ENCODE peak calls at places on chromosome 19, in nine cellular contexts. B is cerebellar cortex, M is AG10803, O is mucosa of descending colon, E is myocyte, K is MV-4-11, V is EH, I is left kidney, L is NCI-H82. U is an unnamed sample.

GRCh38 chr19:9934132-9934950 is 2.0 kb downstream of the OLFM2 start:
- DNase-seq in L (peak), V (peak), I (peak), E (peak), B (peak), K (peak), O (peak), M (peak), U (peak)

GRCh38 chr19:12847159-12848139 is 9.1 kb downstream of the MAST1 start:
- DNase-seq in V (peak), B (peak), E (peak), M (peak), K (peak), I (peak), L (peak), O (peak), U (peak)

GRCh38 chr19:485583-486236 is 10.6 kb upstream of the MADCAM1 start:
- DNase-seq in L (peak), K (no peak), O (peak), I (peak), V (peak), B (no peak), M (peak), E (peak), U (peak)

GRCh38 chr19:27858981-27859581 is 1353.9 kb downstream of the UQCRFS1 start:
- DNase-seq in L (peak), O (no peak), E (no peak), M (no peak), V (no peak), B (no peak), K (no peak), I (no peak), U (no peak)

GRCh38 chr19:46678110-46678732 is 17.2 kb upstream of the DACT3 start:
- DNase-seq in E (no peak), L (peak), O (peak), B (peak), I (peak), V (peak), K (no peak), M (no peak), U (no peak)

GRCh38 chr19:3661284-3662238 is 35.0 kb upstream of the CACTIN start:
- DNase-seq in E (no peak), V (no peak), I (no peak), O (no peak), B (no peak), L (no peak), M (no peak), K (no peak), U (no peak)

GRCh38 chr19:43779147-43779819 is 1.5 kb downstream of the KCNN4 start:
- DNase-seq in E (no peak), B (no peak), I (no peak), K (no peak), M (no peak), V (no peak), O (peak), L (no peak), U (no peak)

GRCh38 chr19:55482967-55483671 is 1.9 kb upstream of the NAT14 start:
- DNase-seq in I (no peak), K (no peak), O (peak), B (no peak), E (no peak), M (no peak), V (no peak), L (no peak), U (no peak)

GRCh38 chr19:20661150-20661819 is at the start of gene ZNF626:
- DNase-seq in M (peak), K (peak), L (peak), V (peak), O (peak), E (peak), I (peak), B (peak), U (peak)

GRCh38 chr19:1251233-1251502 is 2.8 kb downstream of the MIDN start:
- DNase-seq in O (no peak), M (peak), V (peak), L (peak), E (peak), I (peak), K (no peak), B (peak), U (no peak)

GRCh38 chr19:6087074-6087506 is 23.2 kb downstream of the RFX2 start:
- DNase-seq in E (peak), M (no peak), I (peak), V (no peak), B (no peak), O (no peak), L (peak), K (peak), U (no peak)

GRCh38 chr19:18456974-18457373 is 19.0 kb upstream of the ISYNA1 start:
- DNase-seq in E (no peak), M (no peak), I (no peak), L (no peak), O (peak), B (peak), K (no peak), V (no peak), U (no peak)

GRCh38 chr19:52370341-52370710 is 603 bp downstream of the ZNF880 start:
- DNase-seq in E (no peak), V (no peak), K (no peak), B (no peak), L (no peak), M (no peak), I (no peak), O (no peak), U (no peak)

GRCh38 chr19:14474827-14475226 is 327 bp downstream of the PTGER1 start:
- DNase-seq in O (no peak), L (no peak), V (no peak), K (no peak), M (no peak), E (no peak), B (no peak), I (peak), U (no peak)

GRCh38 chr19:13103961-13104847 is 1.5 kb upstream of the LYL1 start:
- DNase-seq in L (peak), V (no peak), M (no peak), E (no peak), B (peak), I (no peak), K (peak), O (peak), U (no peak)

GRCh38 chr19:1112254-1113208 is 8.7 kb downstream of the GPX4 start:
- DNase-seq in M (no peak), B (no peak), K (no peak), O (peak), L (no peak), I (peak), E (no peak), V (no peak), U (no peak)

GRCh38 chr19:18718015-18718526 is 34.6 kb downstream of the CRTC1 start:
- DNase-seq in E (no peak), V (no peak), O (no peak), B (no peak), I (no peak), L (no peak), K (peak), M (no peak), U (no peak)

GRCh38 chr19:2315818-2316353 is 7.9 kb upstream of the LINGO3 start:
- DNase-seq in E (peak), M (peak), K (peak), I (peak), B (peak), V (peak), O (peak), L (peak), U (no peak)

GRCh38 chr19:34481861-34482379 is 362 bp downstream of the WTIP start:
- DNase-seq in I (no peak), L (no peak), K (no peak), M (no peak), V (peak), O (no peak), B (no peak), E (no peak), U (no peak)

GRCh38 chr19:45497791-45498190 is 452 bp upstream of the PPM1N start:
- DNase-seq in M (no peak), I (peak), E (no peak), V (no peak), K (no peak), B (no peak), L (peak), O (peak), U (no peak)

GRCh38 chr19:56504581-56504980 is 3.1 kb upstream of the ZNF471 start:
- DNase-seq in V (peak), O (no peak), M (no peak), K (no peak), L (no peak), B (no peak), E (no peak), I (no peak), U (no peak)

GRCh38 chr19:2166741-2167738 is 3.3 kb downstream of the DOT1L start:
- DNase-seq in L (no peak), O (peak), I (no peak), B (peak), M (peak), V (peak), K (peak), E (peak), U (no peak)

GRCh38 chr19:50501568-50502475 is 9.2 kb downstream of the JOSD2 start:
- DNase-seq in B (no peak), E (peak), M (no peak), O (peak), V (no peak), K (no peak), L (no peak), I (no peak), U (no peak)

GRCh38 chr19:4472174-4472974 is at the start of gene HDGFL2:
- DNase-seq in K (no peak), B (no peak), V (no peak), I (no peak), L (no peak), M (no peak), O (peak), E (no peak), U (no peak)

GRCh38 chr19:8698433-8699063 is at the start of gene ACTL9:
- DNase-seq in K (no peak), B (no peak), V (no peak), E (no peak), O (peak), L (no peak), M (no peak), I (no peak), U (no peak)

GRCh38 chr19:49189259-49189658 is 31.7 kb downstream of the TRPM4 start:
- DNase-seq in I (no peak), O (no peak), E (no peak), M (no peak), K (no peak), B (no peak), L (no peak), V (no peak), U (no peak)

GRCh38 chr19:1914826-1915341 is 9.7 kb downstream of the ADAT3 start:
- DNase-seq in O (no peak), L (no peak), B (peak), I (no peak), M (no peak), V (no peak), K (no peak), E (no peak), U (no peak)

GRCh38 chr19:49335071-49335783 is at the start of gene CD37:
- DNase-seq in B (no peak), K (peak), I (no peak), E (no peak), M (no peak), O (no peak), V (no peak), L (no peak), U (no peak)

GRCh38 chr19:29941828-29942403 is at the start of gene URI1:
- DNase-seq in K (peak), L (peak), O (peak), V (peak), I (peak), E (peak), M (peak), B (peak), U (peak)

GRCh38 chr19:8510589-8511115 is 3.3 kb downstream of the ZNF414 start:
- DNase-seq in V (no peak), K (no peak), O (no peak), B (no peak), L (no peak), I (no peak), E (no peak), M (no peak), U (no peak)

GRCh38 chr19:45173816-45174215 is 4.2 kb downstream of the TRAPPC6A start:
- DNase-seq in E (peak), B (no peak), M (peak), I (peak), V (peak), K (peak), O (no peak), L (no peak), U (no peak)

GRCh38 chr19:14494910-14495677 is 833 bp downstream of the GIPC1 start:
- DNase-seq in I (no peak), B (no peak), K (no peak), L (no peak), V (peak), O (peak), M (no peak), E (no peak), U (no peak)

GRCh38 chr19:6108721-6109633 is 1.3 kb downstream of the RFX2 start:
- DNase-seq in E (peak), M (peak), L (no peak), I (peak), B (peak), K (peak), V (peak), O (peak), U (no peak)

U was measured in NCI-H2107.